ENCODE peak calls at places on chromosome 12, in six cellular contexts. One of them, this sample, is unnamed.

GRCh38 chr12:78035913-78036658 is 205.4 kb downstream of the NAV3 start:
- DNase-seq in IMR-90: peak; percentile 34
- DNase-seq in neuronal stem cell: no peak
- DNase-seq in trophoblast cell: no peak
- DNase-seq in mesenchymal stem cell: no peak
- DNase-seq in H1: no peak
- DNase-seq in this sample: no peak

GRCh38 chr12:70576341-70577282 is 60.6 kb downstream of the PTPRB start:
- DNase-seq in mesenchymal stem cell: peak; percentile 85
- DNase-seq in H1: no peak
- DNase-seq in neuronal stem cell: peak; percentile 57
- DNase-seq in IMR-90: peak; percentile 85
- DNase-seq in trophoblast cell: peak; percentile 92
- DNase-seq in this sample: no peak

GRCh38 chr12:82942963-82943362 is 256.3 kb downstream of the TMTC2 start:
- DNase-seq in trophoblast cell: no peak
- DNase-seq in mesenchymal stem cell: no peak
- DNase-seq in neuronal stem cell: no peak
- DNase-seq in H1: no peak
- DNase-seq in IMR-90: peak; percentile 8
- DNase-seq in this sample: no peak

GRCh38 chr12:13204428-13204827 is 7.9 kb downstream of the EMP1 start:
- DNase-seq in mesenchymal stem cell: peak; percentile 92
- DNase-seq in IMR-90: peak; percentile 93
- DNase-seq in H1: no peak
- DNase-seq in trophoblast cell: no peak
- DNase-seq in neuronal stem cell: no peak
- DNase-seq in this sample: peak; percentile 57

GRCh38 chr12:127809236-127809635 is 457.7 kb upstream of the TMEM132C start:
- DNase-seq in H1: no peak
- DNase-seq in trophoblast cell: no peak
- DNase-seq in IMR-90: no peak
- DNase-seq in neuronal stem cell: no peak
- DNase-seq in mesenchymal stem cell: peak; percentile 77
- DNase-seq in this sample: no peak

GRCh38 chr12:106648736-106649135 is 65.9 kb downstream of the RFX4 start:
- DNase-seq in trophoblast cell: no peak
- DNase-seq in H1: no peak
- DNase-seq in IMR-90: no peak
- DNase-seq in mesenchymal stem cell: no peak
- DNase-seq in neuronal stem cell: no peak
- DNase-seq in this sample: no peak

GRCh38 chr12:132492522-132492921 is 2.6 kb downstream of the FBRSL1 start:
- DNase-seq in mesenchymal stem cell: no peak
- DNase-seq in trophoblast cell: peak; percentile 41
- DNase-seq in H1: no peak
- DNase-seq in IMR-90: no peak
- DNase-seq in neuronal stem cell: no peak
- DNase-seq in this sample: no peak

GRCh38 chr12:11795910-11796459 is 146.5 kb downstream of the ETV6 start:
- DNase-seq in mesenchymal stem cell: no peak
- DNase-seq in H1: no peak
- DNase-seq in trophoblast cell: peak; percentile 40
- DNase-seq in IMR-90: peak; percentile 91
- DNase-seq in neuronal stem cell: peak; percentile 27
- DNase-seq in this sample: no peak

GRCh38 chr12:202081-202731 is 11.8 kb downstream of the SLC6A12 start:
- DNase-seq in neuronal stem cell: no peak
- DNase-seq in H1: peak; percentile 63
- DNase-seq in trophoblast cell: no peak
- DNase-seq in mesenchymal stem cell: no peak
- DNase-seq in IMR-90: no peak
- DNase-seq in this sample: peak; percentile 78

GRCh38 chr12:110530511-110530910 is 28.4 kb downstream of the RAD9B start:
- DNase-seq in H1: no peak
- DNase-seq in IMR-90: no peak
- DNase-seq in trophoblast cell: no peak
- DNase-seq in neuronal stem cell: no peak
- DNase-seq in mesenchymal stem cell: peak; percentile 38
- DNase-seq in this sample: no peak

GRCh38 chr12:68435816-68436215 is 103.7 kb upstream of the MDM1 start:
- DNase-seq in IMR-90: peak; percentile 93
- DNase-seq in mesenchymal stem cell: peak; percentile 65
- DNase-seq in neuronal stem cell: no peak
- DNase-seq in trophoblast cell: peak; percentile 73
- DNase-seq in H1: no peak
- DNase-seq in this sample: no peak

GRCh38 chr12:104569348-104570173 is 112.8 kb downstream of the CHST11 start:
- DNase-seq in H1: no peak
- DNase-seq in neuronal stem cell: no peak
- DNase-seq in IMR-90: no peak
- DNase-seq in mesenchymal stem cell: no peak
- DNase-seq in trophoblast cell: no peak
- DNase-seq in this sample: no peak

GRCh38 chr12:104571328-104571727 is 114.6 kb downstream of the CHST11 start:
- DNase-seq in IMR-90: no peak
- DNase-seq in trophoblast cell: no peak
- DNase-seq in H1: no peak
- DNase-seq in neuronal stem cell: no peak
- DNase-seq in mesenchymal stem cell: no peak
- DNase-seq in this sample: no peak

GRCh38 chr12:104568881-104569280 is 112.1 kb downstream of the CHST11 start:
- DNase-seq in IMR-90: no peak
- DNase-seq in H1: no peak
- DNase-seq in mesenchymal stem cell: no peak
- DNase-seq in neuronal stem cell: no peak
- DNase-seq in trophoblast cell: no peak
- DNase-seq in this sample: no peak

GRCh38 chr12:104567832-104568490 is 111.2 kb downstream of the CHST11 start:
- DNase-seq in neuronal stem cell: no peak
- DNase-seq in trophoblast cell: no peak
- DNase-seq in H1: no peak
- DNase-seq in IMR-90: no peak
- DNase-seq in mesenchymal stem cell: no peak
- DNase-seq in this sample: no peak

DNA sequence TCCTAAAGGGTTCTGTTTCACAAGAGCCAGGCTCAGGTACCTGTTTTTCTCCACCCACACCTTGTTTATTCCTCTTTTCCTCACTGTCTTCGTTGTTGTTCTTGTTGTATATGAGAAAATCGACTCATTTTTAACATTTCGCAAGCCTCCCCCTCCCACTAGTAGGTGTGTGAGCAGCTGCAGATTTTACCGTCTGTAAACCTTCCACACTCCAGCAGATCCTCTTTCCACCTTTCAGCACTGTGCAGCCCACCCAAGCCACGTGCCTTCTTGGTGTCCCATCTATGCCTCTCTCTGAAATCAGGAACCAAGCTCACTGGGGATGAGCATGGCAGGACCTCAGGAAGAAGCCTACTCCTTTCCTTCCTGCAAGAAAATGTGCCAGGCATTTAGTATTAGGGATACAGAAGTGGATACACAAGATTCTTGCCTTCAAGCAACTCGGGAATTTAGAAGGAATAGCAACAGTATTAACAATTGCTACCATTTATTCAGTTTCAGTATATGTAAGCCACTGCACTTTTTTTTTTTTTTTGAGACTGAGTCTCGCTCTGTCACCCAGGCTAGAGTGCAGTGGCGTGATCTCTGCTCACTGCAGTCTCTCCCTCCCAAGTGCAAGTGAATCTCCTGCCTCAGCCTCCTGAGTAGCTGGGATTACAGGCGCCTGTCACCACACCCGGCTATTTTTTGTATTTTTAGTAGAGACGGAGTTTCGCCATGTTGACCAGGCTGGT is 113.6 kb downstream of the CHST11 start:
- DNase-seq in trophoblast cell: no peak
- DNase-seq in mesenchymal stem cell: no peak
- DNase-seq in IMR-90: no peak
- DNase-seq in neuronal stem cell: no peak
- DNase-seq in H1: no peak
- DNase-seq in this sample: no peak
- H3K9ac ChIP-seq in trophoblast cell: no peak overlapping the region
- H3K9ac ChIP-seq in mesenchymal stem cell: no peak overlapping the region
- H3K9ac ChIP-seq in IMR-90: no peak overlapping the region
- H3K9ac ChIP-seq in neuronal stem cell: no peak overlapping the region
- H3K9ac ChIP-seq in H1: no peak overlapping the region
- H3K9ac ChIP-seq in this sample: no peak overlapping the region

DNA sequence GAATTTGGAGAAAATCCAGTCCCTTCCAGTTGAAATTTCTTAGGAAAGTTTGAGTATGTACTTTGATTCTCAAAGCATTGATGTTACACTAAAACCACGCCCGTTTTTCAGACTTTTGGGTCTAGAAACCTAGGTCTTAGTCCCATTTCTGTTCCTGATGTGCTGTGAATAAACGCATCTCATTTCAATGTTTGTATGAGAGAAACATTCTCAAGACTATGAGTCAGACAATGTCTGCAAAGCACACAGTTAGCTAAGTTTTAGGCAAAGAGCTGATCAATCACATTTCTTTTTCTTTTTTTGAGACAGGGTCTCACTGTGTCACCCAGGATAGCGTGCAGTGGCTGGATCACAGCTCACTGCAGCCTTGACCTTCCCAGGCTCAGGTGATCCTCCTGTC is 8.0 kb downstream of the FOXM1 start:
- DNase-seq in trophoblast cell: no peak
- DNase-seq in neuronal stem cell: no peak
- DNase-seq in IMR-90: peak; percentile 73
- DNase-seq in H1: no peak
- DNase-seq in mesenchymal stem cell: peak; percentile 56
- DNase-seq in this sample: no peak
- H4K91ac ChIP-seq in trophoblast cell: no peak overlapping the region
- H4K91ac ChIP-seq in neuronal stem cell: no peak overlapping the region
- H4K91ac ChIP-seq in IMR-90: peak overlapping the region; percentile 85
- H4K91ac ChIP-seq in H1: no peak overlapping the region
- H4K91ac ChIP-seq in mesenchymal stem cell: no peak overlapping the region
- H4K91ac ChIP-seq in this sample: no peak overlapping the region

GRCh38 chr12:65508281-65509035 is 230.0 kb downstream of the MSRB3 start:
- DNase-seq in H1: no peak
- DNase-seq in mesenchymal stem cell: no peak
- DNase-seq in IMR-90: no peak
- DNase-seq in neuronal stem cell: no peak
- DNase-seq in trophoblast cell: no peak
- DNase-seq in this sample: no peak
- H2BK5ac ChIP-seq in H1: no peak overlapping the region
- H2BK5ac ChIP-seq in mesenchymal stem cell: no peak overlapping the region
- H2BK5ac ChIP-seq in IMR-90: no peak overlapping the region
- H2BK5ac ChIP-seq in neuronal stem cell: no peak overlapping the region
- H2BK5ac ChIP-seq in trophoblast cell: no peak overlapping the region
- H2BK5ac ChIP-seq in this sample: no peak overlapping the region

GRCh38 chr12:61524851-61525250 is 735.4 kb upstream of the USP15 start:
- DNase-seq in neuronal stem cell: no peak
- DNase-seq in H1: no peak
- DNase-seq in mesenchymal stem cell: no peak
- DNase-seq in trophoblast cell: no peak
- DNase-seq in IMR-90: no peak
- DNase-seq in this sample: no peak

GRCh38 chr12:61521258-61521657 is 738.9 kb upstream of the USP15 start:
- DNase-seq in IMR-90: no peak
- DNase-seq in mesenchymal stem cell: no peak
- DNase-seq in H1: no peak
- DNase-seq in neuronal stem cell: no peak
- DNase-seq in trophoblast cell: no peak
- DNase-seq in this sample: no peak

GRCh38 chr12:61523276-61523992 is 736.8 kb upstream of the USP15 start:
- DNase-seq in IMR-90: no peak
- DNase-seq in neuronal stem cell: peak; percentile 23
- DNase-seq in trophoblast cell: no peak
- DNase-seq in H1: no peak
- DNase-seq in mesenchymal stem cell: no peak
- DNase-seq in this sample: no peak

GRCh38 chr12:61530456-61530855 is 729.7 kb upstream of the USP15 start:
- DNase-seq in neuronal stem cell: no peak
- DNase-seq in mesenchymal stem cell: no peak
- DNase-seq in H1: no peak
- DNase-seq in trophoblast cell: no peak
- DNase-seq in IMR-90: no peak
- DNase-seq in this sample: no peak

DNA sequence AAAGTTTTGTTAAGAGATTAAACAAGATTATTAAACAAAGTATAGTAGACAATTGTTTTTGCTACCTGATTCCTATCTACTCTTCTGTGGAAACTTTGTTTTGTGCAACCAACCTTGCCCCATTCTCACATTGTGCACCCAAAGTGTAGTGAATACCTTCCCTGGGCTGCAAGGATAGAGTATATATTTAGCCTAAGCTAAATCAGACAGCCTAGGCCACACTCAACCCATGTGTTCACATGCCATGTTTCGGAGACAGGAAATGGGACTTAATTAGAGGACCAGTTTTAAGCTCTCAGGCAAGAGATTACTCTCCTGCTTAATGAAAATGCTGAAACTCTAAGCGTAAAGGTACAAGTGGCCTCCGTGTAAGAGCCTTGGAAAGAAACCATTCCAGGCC is 734.9 kb upstream of the USP15 start:
- DNase-seq in IMR-90: no peak
- DNase-seq in H1: no peak
- DNase-seq in trophoblast cell: no peak
- DNase-seq in mesenchymal stem cell: no peak
- DNase-seq in neuronal stem cell: no peak
- DNase-seq in this sample: no peak
- H3K9ac ChIP-seq in IMR-90: no peak overlapping the region
- H3K9ac ChIP-seq in H1: no peak overlapping the region
- H3K9ac ChIP-seq in trophoblast cell: no peak overlapping the region
- H3K9ac ChIP-seq in mesenchymal stem cell: no peak overlapping the region
- H3K9ac ChIP-seq in neuronal stem cell: no peak overlapping the region
- H3K9ac ChIP-seq in this sample: no peak overlapping the region

GRCh38 chr12:105222726-105223357 is 13.1 kb downstream of the APPL2 start:
- DNase-seq in trophoblast cell: no peak
- DNase-seq in neuronal stem cell: no peak
- DNase-seq in H1: no peak
- DNase-seq in IMR-90: no peak
- DNase-seq in mesenchymal stem cell: no peak
- DNase-seq in this sample: no peak
- H4K91ac ChIP-seq in trophoblast cell: no peak overlapping the region
- H4K91ac ChIP-seq in neuronal stem cell: no peak overlapping the region
- H4K91ac ChIP-seq in H1: no peak overlapping the region
- H4K91ac ChIP-seq in IMR-90: no peak overlapping the region
- H4K91ac ChIP-seq in mesenchymal stem cell: no peak overlapping the region
- H4K91ac ChIP-seq in this sample: no peak overlapping the region

DNA sequence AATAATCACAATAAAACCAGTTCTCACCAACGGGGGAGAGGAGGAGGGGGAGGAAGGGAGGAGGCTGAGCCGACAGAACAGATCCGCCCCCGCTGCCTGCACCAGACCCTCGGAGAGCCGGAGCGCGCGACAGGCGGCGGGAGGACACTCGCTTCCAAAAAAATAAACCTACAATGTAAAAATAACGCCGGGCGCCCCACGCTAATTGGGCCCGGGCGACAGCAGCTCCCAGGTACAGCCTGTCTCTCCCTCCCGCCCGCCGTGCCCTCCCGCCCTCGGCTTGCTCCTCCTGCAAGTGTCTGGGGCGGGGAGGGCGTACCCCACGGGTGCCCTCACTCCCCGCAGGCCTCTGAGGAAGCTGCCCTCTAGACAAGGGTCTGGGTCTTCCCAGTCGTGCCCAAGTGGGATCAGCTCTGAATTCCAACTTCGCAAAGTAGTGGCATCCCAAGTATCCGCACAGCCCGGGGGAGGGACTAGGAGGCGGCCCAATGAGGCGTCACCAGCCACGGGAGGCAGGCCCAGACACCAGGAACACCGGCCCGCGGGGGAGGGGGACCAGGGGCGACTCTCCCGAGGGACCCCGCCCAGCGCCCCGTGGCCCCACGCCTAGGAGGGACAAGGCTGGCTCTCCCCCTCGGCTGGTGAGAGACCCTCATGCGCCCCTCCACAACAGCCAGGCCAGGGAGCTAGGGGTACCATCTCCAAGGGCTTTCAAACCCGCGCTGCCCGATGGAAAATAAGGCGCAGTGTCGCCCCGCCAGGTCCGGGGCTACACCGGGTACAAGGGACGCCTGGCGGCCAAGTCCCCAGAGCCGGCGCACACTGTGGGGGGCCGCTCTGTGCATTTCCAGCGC is 1.0 kb downstream of the NCOR2 start:
- DNase-seq in IMR-90: peak; percentile 66
- DNase-seq in mesenchymal stem cell: peak; percentile 88
- DNase-seq in H1: peak; percentile 85
- DNase-seq in trophoblast cell: peak; percentile 77
- DNase-seq in neuronal stem cell: peak; percentile 78
- DNase-seq in this sample: peak; percentile 91
- H2BK5ac ChIP-seq in IMR-90: peak overlapping the region; percentile 87
- H2BK5ac ChIP-seq in mesenchymal stem cell: peak overlapping the region; percentile 99
- H2BK5ac ChIP-seq in H1: peak overlapping the region; percentile 87
- H2BK5ac ChIP-seq in trophoblast cell: peak overlapping the region; percentile 97
- H2BK5ac ChIP-seq in neuronal stem cell: peak overlapping the region; percentile 93
- H2BK5ac ChIP-seq in this sample: no peak overlapping the region

This sample was measured in H9.